ENCODE peak calls at places on chromosome 22, in nine cellular contexts. I, J, L, C, P, W, S, F and X are unnamed samples.

GRCh38 chr22:29030618-29031235 is 30.9 kb downstream of the C22orf31 start:
- DNase-seq in J (peak; percentile 39), P (peak; percentile 89), L (no peak), W (peak; percentile 42), S (peak; percentile 85), C (peak; percentile 94), F (peak; percentile 58), I (no peak), X (no peak)

GRCh38 chr22:34886812-34887211 is 179.1 kb upstream of the ISX start:
- DNase-seq in W (no peak), C (no peak), J (no peak), S (no peak), L (no peak), I (no peak), F (no peak), P (no peak), X (no peak)

GRCh38 chr22:50306753-50307749 is at the start of gene PLXNB2:
- DNase-seq in I (no peak), S (peak; percentile 63), C (peak; percentile 86), L (peak; percentile 96), J (peak; percentile 70), W (peak; percentile 61), P (peak; percentile 63), F (peak; percentile 78), X (no peak)

GRCh38 chr22:46967445-46968358 is 205.3 kb downstream of the TBC1D22A start:
- DNase-seq in I (no peak), S (no peak), W (no peak), J (no peak), P (no peak), F (no peak), C (no peak), L (no peak), X (no peak)

GRCh38 chr22:21942407-21942895 is 10.2 kb downstream of the PPM1F start:
- DNase-seq in C (peak; percentile 37), J (no peak), I (no peak), L (no peak), W (peak; percentile 36), S (peak; percentile 42), P (no peak), F (no peak), X (no peak)

GRCh38 chr22:48098243-48098935 is 1335.9 kb downstream of the TBC1D22A start:
- DNase-seq in F (no peak), W (no peak), L (peak; percentile 85), P (no peak), C (no peak), J (no peak), S (no peak), I (no peak), X (no peak)

GRCh38 chr22:25827415-25827814 is 85.4 kb downstream of the MYO18B start:
- DNase-seq in F (no peak), W (no peak), J (no peak), I (no peak), P (no peak), C (no peak), S (no peak), L (no peak), X (no peak)

GRCh38 chr22:45772726-45773125 is 101.1 kb downstream of the ATXN10 start:
- DNase-seq in W (no peak), S (no peak), P (no peak), L (no peak), J (no peak), C (no peak), F (no peak), I (no peak), X (no peak)

GRCh38 chr22:46296257-46297150 is at the start of gene GTSE1:
- DNase-seq in W (peak; percentile 97), F (peak; percentile 98), P (peak; percentile 99), S (peak; percentile 97), J (peak; percentile 94), L (peak; percentile 99), C (peak; percentile 96), I (peak; percentile 93), X (peak; percentile 90)

GRCh38 chr22:30889996-30890480 is 78.5 kb downstream of the MORC2 start:
- DNase-seq in S (no peak), I (no peak), L (no peak), C (no peak), J (no peak), F (no peak), W (no peak), P (no peak), X (no peak)

GRCh38 chr22:42895087-42895486 is 38.0 kb upstream of the ARFGAP3 start:
- DNase-seq in L (peak; percentile 71), I (no peak), F (no peak), C (no peak), P (no peak), S (no peak), W (no peak), J (no peak), X (no peak)

GRCh38 chr22:20137671-20138416 is 6.2 kb downstream of the ZDHHC8 start:
- DNase-seq in S (no peak), L (no peak), F (no peak), P (no peak), W (no peak), C (no peak), I (no peak), J (no peak), X (no peak)

GRCh38 chr22:29216873-29217666 is 11.4 kb downstream of the EMID1 start:
- DNase-seq in I (no peak), C (no peak), J (no peak), L (no peak), F (peak; percentile 18), W (peak; percentile 56), P (no peak), S (no peak), X (no peak)

GRCh38 chr22:16970446-16970845 is 37.6 kb downstream of the GAB4 start:
- DNase-seq in W (no peak), L (no peak), S (no peak), F (no peak), P (no peak), J (no peak), I (no peak), C (no peak), X (no peak)

GRCh38 chr22:32603651-32604540 is 129.3 kb downstream of the FBXO7 start:
- DNase-seq in I (no peak), J (no peak), W (no peak), S (no peak), L (no peak), C (no peak), F (no peak), P (no peak), X (no peak)